ENCODE peak calls at places on chromosomes 3 and 15, in five cellular contexts. One of them, this sample, is unnamed.

GRCh38 chr3:134874737-134875413 is 79.8 kb downstream of the EPHB1 start:
- DNase-seq in kidney: no peak
- DNase-seq in cardiac muscle cell: no peak
- DNase-seq in heart left ventricle: no peak
- DNase-seq in astrocyte of the spinal cord: peak; percentile 5
- DNase-seq in this sample: no peak

GRCh38 chr3:170021083-170021482 is 16.7 kb upstream of the GPR160 start:
- DNase-seq in cardiac muscle cell: no peak
- DNase-seq in astrocyte of the spinal cord: no peak
- DNase-seq in heart left ventricle: no peak
- DNase-seq in kidney: no peak
- DNase-seq in this sample: no peak

GRCh38 chr3:119555309-119555735 is 4.1 kb downstream of the CD80 start:
- DNase-seq in cardiac muscle cell: no peak
- DNase-seq in astrocyte of the spinal cord: no peak
- DNase-seq in heart left ventricle: peak; percentile 30
- DNase-seq in kidney: no peak
- DNase-seq in this sample: no peak

GRCh38 chr3:130699765-130700164 is 46.9 kb downstream of the PIK3R4 start:
- DNase-seq in cardiac muscle cell: peak; percentile 58
- DNase-seq in kidney: no peak
- DNase-seq in heart left ventricle: no peak
- DNase-seq in astrocyte of the spinal cord: no peak
- DNase-seq in this sample: no peak

GRCh38 chr3:159821737-159822136 is 166.9 kb upstream of the IL12A start:
- DNase-seq in kidney: no peak
- DNase-seq in astrocyte of the spinal cord: no peak
- DNase-seq in heart left ventricle: no peak
- DNase-seq in cardiac muscle cell: no peak
- DNase-seq in this sample: no peak

GRCh38 chr3:107133891-107134290 is 243.3 kb upstream of the CCDC54 start:
- DNase-seq in heart left ventricle: no peak
- DNase-seq in kidney: no peak
- DNase-seq in astrocyte of the spinal cord: no peak
- DNase-seq in cardiac muscle cell: peak; percentile 31
- DNase-seq in this sample: no peak

GRCh38 chr3:108006077-108006675 is 84.7 kb downstream of the CD47 start:
- DNase-seq in cardiac muscle cell: peak; percentile 51
- DNase-seq in kidney: no peak
- DNase-seq in astrocyte of the spinal cord: no peak
- DNase-seq in heart left ventricle: peak; percentile 42
- DNase-seq in this sample: no peak

GRCh38 chr3:151856106-151856505 is 17.3 kb upstream of the SUCNR1 start:
- DNase-seq in astrocyte of the spinal cord: no peak
- DNase-seq in kidney: no peak
- DNase-seq in heart left ventricle: no peak
- DNase-seq in cardiac muscle cell: no peak
- DNase-seq in this sample: no peak

GRCh38 chr3:124780767-124781485 is 50.7 kb downstream of the UMPS start:
- DNase-seq in cardiac muscle cell: peak; percentile 90
- DNase-seq in kidney: peak; percentile 91
- DNase-seq in astrocyte of the spinal cord: peak; percentile 61
- DNase-seq in heart left ventricle: peak; percentile 92
- DNase-seq in this sample: no peak

DNA sequence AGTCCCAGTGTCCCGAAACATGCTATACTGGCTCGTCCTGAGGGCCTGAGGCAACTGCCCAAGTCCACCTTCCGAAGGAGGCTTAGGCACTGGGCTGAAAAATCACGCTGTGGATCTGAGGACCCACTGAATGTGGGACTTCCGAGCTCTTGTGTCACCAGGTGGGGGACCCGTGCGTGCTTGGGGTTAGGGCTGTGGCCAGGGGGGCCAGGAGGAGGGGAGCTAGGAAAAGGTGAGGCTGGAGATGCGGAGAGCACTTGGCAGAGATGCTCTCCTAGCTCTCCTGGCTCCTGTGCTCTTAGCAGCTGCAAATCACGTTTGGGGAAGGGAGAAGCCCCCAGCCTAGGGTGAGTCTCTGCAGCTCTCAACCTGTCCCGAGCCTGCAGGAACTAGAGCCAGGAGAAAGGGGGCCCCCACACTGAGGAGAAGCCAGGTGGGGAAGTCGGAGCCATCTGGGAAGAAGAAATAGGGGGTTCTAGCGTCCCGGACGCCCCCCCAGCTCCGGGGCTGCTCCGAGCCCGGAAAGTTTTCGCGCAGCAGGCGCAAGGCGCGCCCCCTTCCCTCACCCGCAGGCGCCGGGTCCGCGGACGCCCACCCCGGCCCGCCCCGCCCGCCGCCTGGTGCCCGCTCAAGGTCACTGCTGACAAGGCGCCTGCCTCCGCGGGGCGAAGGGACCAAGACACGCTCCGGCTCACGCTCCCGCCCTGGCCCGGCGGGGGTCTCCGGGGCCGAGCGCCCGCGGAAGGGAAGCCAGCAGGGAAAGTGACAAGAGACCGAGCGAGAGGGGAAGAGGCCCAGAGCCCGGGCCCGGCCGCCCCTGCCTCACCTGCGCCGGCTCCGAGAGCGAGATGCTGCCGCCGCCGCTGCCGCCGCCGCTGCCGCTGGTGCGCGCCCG is 108.7 kb upstream of the SLC6A11 start:
- DNase-seq in heart left ventricle: no peak
- DNase-seq in kidney: peak; percentile 75
- DNase-seq in astrocyte of the spinal cord: no peak
- DNase-seq in cardiac muscle cell: no peak
- DNase-seq in this sample: no peak
- TF ChIP-seq CTCF in heart left ventricle: no peak
- TF ChIP-seq CTCF in kidney: no peak
- TF ChIP-seq CTCF in astrocyte of the spinal cord: no peak
- TF ChIP-seq CTCF in cardiac muscle cell: no peak
- TF ChIP-seq CTCF in this sample: no peak

GRCh38 chr3:82496890-82497560 is 735.6 kb upstream of the GBE1 start:
- DNase-seq in kidney: no peak
- DNase-seq in heart left ventricle: no peak
- DNase-seq in cardiac muscle cell: no peak
- DNase-seq in astrocyte of the spinal cord: no peak
- DNase-seq in this sample: no peak
- TF ChIP-seq CTCF in kidney: peak; percentile 39
- TF ChIP-seq CTCF in heart left ventricle: peak; percentile 10
- TF ChIP-seq CTCF in cardiac muscle cell: no peak
- TF ChIP-seq CTCF in astrocyte of the spinal cord: no peak
- TF ChIP-seq CTCF in this sample: no peak

DNA sequence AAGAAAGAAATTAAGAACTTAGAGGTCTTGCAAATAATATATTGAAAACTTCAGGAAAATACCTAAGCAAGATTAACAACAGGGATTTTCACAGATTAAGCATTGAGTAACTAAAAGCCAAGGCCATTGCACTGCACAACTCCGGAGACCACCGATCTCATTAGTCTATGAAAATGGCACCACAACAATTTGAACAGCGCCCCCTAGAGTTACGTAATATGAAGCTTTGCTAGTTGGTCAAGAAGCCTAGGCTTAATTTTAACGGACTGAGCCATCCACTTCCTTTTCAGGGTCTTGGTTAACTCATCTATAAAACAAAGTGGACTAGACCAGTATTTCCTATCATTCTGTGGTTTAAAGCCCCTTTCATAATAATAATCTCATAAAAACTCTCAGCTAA is 24.8 kb downstream of the TMEM212 start:
- DNase-seq in astrocyte of the spinal cord: no peak
- DNase-seq in heart left ventricle: no peak
- DNase-seq in kidney: no peak
- DNase-seq in cardiac muscle cell: no peak
- DNase-seq in this sample: no peak
- TF ChIP-seq CTCF in astrocyte of the spinal cord: peak; percentile 26
- TF ChIP-seq CTCF in heart left ventricle: peak; percentile 33
- TF ChIP-seq CTCF in kidney: no peak
- TF ChIP-seq CTCF in cardiac muscle cell: peak; percentile 26
- TF ChIP-seq CTCF in this sample: no peak

DNA sequence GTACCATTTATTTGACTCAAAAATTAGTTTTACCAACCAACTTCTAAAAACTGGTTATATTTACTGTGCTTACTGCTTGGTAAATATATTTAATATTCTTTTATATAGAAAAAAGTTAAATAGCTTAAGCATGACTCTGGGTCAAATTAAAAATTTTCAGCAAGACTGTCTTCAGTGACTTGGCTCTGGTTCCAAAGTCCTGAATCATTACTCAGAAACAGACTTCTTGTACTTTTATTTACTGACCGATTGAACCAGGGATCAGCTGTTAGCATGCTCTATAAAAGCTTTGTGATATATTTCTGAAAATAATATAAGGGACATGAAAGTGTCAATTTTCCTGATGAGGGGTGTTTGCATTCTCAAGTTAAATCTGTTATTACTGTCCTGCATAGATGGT is 164.3 kb downstream of the MCTP2 start:
- DNase-seq in cardiac muscle cell: peak; percentile 5
- DNase-seq in astrocyte of the spinal cord: peak; percentile 22
- DNase-seq in heart left ventricle: no peak
- DNase-seq in kidney: no peak
- DNase-seq in this sample: no peak
- TF ChIP-seq CTCF in cardiac muscle cell: no peak
- TF ChIP-seq CTCF in astrocyte of the spinal cord: no peak
- TF ChIP-seq CTCF in heart left ventricle: no peak
- TF ChIP-seq CTCF in kidney: no peak
- TF ChIP-seq CTCF in this sample: no peak

GRCh38 chr3:64084640-64085039 is 61.3 kb upstream of the PSMD6 start:
- DNase-seq in kidney: no peak
- DNase-seq in cardiac muscle cell: peak; percentile 28
- DNase-seq in astrocyte of the spinal cord: peak; percentile 75
- DNase-seq in heart left ventricle: no peak
- DNase-seq in this sample: no peak
- TF ChIP-seq CTCF in kidney: no peak
- TF ChIP-seq CTCF in cardiac muscle cell: no peak
- TF ChIP-seq CTCF in astrocyte of the spinal cord: no peak
- TF ChIP-seq CTCF in heart left ventricle: no peak
- TF ChIP-seq CTCF in this sample: no peak

DNA sequence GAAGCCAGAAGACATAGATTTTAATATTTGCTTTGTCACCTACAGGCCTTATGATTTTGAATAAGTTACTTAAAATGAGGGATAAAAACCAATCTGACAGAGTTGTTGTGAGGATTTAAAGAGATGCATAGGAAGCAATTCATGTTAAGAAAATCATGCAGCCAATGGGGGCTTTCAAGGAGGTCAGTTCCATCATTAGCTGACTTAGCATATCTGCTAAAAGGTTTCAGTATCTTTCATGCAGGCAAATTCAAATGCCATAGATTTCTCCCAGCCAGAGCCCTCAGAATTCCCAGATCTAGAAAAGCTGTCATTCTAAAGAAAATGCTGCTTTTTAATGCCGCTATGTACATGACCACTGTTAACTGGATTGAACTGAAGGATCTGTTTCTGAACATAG is 176.1 kb downstream of the GOLIM4 start:
- DNase-seq in astrocyte of the spinal cord: no peak
- DNase-seq in cardiac muscle cell: no peak
- DNase-seq in heart left ventricle: no peak
- DNase-seq in kidney: no peak
- DNase-seq in this sample: no peak
- TF ChIP-seq CTCF in astrocyte of the spinal cord: no peak
- TF ChIP-seq CTCF in cardiac muscle cell: no peak
- TF ChIP-seq CTCF in heart left ventricle: no peak
- TF ChIP-seq CTCF in kidney: no peak
- TF ChIP-seq CTCF in this sample: no peak

DNA sequence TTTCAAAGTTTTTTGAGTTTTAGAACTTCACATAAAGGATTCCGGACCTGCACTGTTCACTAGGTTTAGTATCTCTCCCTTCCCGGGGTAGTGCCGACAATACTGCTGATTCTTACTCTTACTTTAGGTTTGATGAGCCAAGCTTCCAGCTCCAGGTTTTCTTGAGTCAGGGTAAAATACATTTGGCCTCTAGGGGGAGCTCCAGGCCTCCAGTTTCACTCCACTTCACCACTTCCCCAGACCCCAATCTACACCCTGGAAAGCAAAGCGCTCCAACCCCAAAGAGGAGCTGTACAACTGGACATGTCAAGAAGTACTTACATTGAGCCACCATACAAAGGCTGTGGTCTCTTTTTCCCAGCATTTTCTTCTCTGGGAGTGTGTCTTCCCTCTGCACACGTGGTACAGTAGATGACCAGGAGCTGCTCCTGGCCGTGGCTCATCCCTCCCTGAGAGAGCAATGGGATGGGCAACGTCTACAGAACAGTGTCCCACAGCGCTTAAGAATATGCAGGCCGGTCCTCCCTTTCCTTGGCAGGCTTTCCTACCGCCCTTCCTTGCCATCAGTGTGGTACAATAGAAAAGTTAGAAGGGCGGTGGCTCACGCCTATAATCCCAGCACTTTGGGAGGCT is 93.9 kb upstream of the CCDC80 start:
- DNase-seq in astrocyte of the spinal cord: peak; percentile 75
- DNase-seq in kidney: peak; percentile 24
- DNase-seq in cardiac muscle cell: peak; percentile 96
- DNase-seq in heart left ventricle: peak; percentile 49
- DNase-seq in this sample: peak; percentile 38
- TF ChIP-seq CTCF in astrocyte of the spinal cord: peak; percentile 73
- TF ChIP-seq CTCF in kidney: peak; percentile 53
- TF ChIP-seq CTCF in cardiac muscle cell: peak; percentile 74
- TF ChIP-seq CTCF in heart left ventricle: peak; percentile 67
- TF ChIP-seq CTCF in this sample: no peak

GRCh38 chr3:186694288-186695032 is 22.7 kb upstream of the KNG1 start:
- DNase-seq in astrocyte of the spinal cord: no peak
- DNase-seq in cardiac muscle cell: no peak
- DNase-seq in kidney: no peak
- DNase-seq in heart left ventricle: no peak
- DNase-seq in this sample: no peak

GRCh38 chr3:186700267-186700666 is 16.9 kb upstream of the KNG1 start:
- DNase-seq in kidney: no peak
- DNase-seq in cardiac muscle cell: no peak
- DNase-seq in astrocyte of the spinal cord: no peak
- DNase-seq in heart left ventricle: no peak
- DNase-seq in this sample: no peak

GRCh38 chr3:186691676-186692075 is 25.5 kb upstream of the KNG1 start:
- DNase-seq in cardiac muscle cell: no peak
- DNase-seq in heart left ventricle: no peak
- DNase-seq in astrocyte of the spinal cord: no peak
- DNase-seq in kidney: no peak
- DNase-seq in this sample: no peak

GRCh38 chr3:186693843-186694242 is 23.3 kb upstream of the KNG1 start:
- DNase-seq in heart left ventricle: no peak
- DNase-seq in astrocyte of the spinal cord: no peak
- DNase-seq in kidney: no peak
- DNase-seq in cardiac muscle cell: no peak
- DNase-seq in this sample: no peak

DNA sequence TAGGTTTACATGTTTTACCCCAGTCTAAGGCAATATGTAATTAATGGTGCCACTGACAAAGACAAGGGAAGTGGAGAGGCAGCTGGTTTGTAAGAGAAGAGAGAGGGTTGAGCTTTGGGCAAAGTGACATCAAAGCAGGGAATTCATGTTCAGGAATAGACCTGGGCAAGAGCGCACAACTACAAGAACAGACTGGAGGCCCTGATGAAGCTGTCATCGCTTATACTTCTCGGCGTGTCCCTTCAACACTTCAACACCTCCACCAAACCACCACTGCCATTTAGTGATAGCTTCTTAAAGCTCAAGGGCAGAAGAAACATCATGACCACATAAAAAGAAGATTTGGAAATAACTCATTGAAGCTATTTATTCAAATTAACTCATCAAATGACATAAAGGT is 19.6 kb upstream of the KNG1 start:
- DNase-seq in kidney: no peak
- DNase-seq in astrocyte of the spinal cord: no peak
- DNase-seq in heart left ventricle: peak; percentile 71
- DNase-seq in cardiac muscle cell: no peak
- DNase-seq in this sample: no peak
- TF ChIP-seq CTCF in kidney: no peak
- TF ChIP-seq CTCF in astrocyte of the spinal cord: no peak
- TF ChIP-seq CTCF in heart left ventricle: no peak
- TF ChIP-seq CTCF in cardiac muscle cell: no peak
- TF ChIP-seq CTCF in this sample: no peak

This sample was measured in omental fat pad.